ENCODE peak calls at places on chromosomes 16 and 17, in six cellular contexts. A is amniotic stem cell; N is AG08395; O is MCF 10A; T is GM03348; Y is effector memory CD4-positive, alpha-beta T cell. C is an unnamed sample.

GRCh38 chr16:68031951-68032350 is 8.9 kb downstream of the DUS2 start:
- DNase-seq in A (no peak), N (no peak), O (peak), T (no peak), Y (no peak), C (no peak)

GRCh38 chr17:2924211-2924610 is 128.0 kb downstream of the RAP1GAP2 start:
- DNase-seq in A (no peak), N (no peak), O (peak), T (no peak), Y (no peak), C (no peak)

GRCh38 chr16:22648141-22648540 is 137.4 kb downstream of the NPIPB5 start:
- DNase-seq in A (no peak), N (no peak), O (no peak), T (no peak), Y (no peak), C (no peak)

GRCh38 chr17:50541402-50541915 is 5.5 kb upstream of the SPATA20 start:
- DNase-seq in A (no peak), N (no peak), O (no peak), T (no peak), Y (no peak), C (no peak)

GRCh38 chr17:17151962-17152361 is 54.2 kb downstream of the PLD6 start:
- DNase-seq in A (peak), N (peak), O (peak), T (peak), Y (no peak), C (peak)

GRCh38 chr17:34474706-34475105 is 104.7 kb upstream of the TMEM132E start:
- DNase-seq in A (no peak), N (no peak), O (no peak), T (no peak), Y (no peak), C (no peak)

GRCh38 chr17:34798581-34798980 is 162.7 kb downstream of the CCT6B start:
- DNase-seq in A (no peak), N (no peak), O (no peak), T (no peak), Y (no peak), C (no peak)

GRCh38 chr16:6891486-6891885 is 441.2 kb upstream of the RBFOX1 start:
- DNase-seq in A (no peak), N (no peak), O (no peak), T (no peak), Y (no peak), C (no peak)